ENCODE peak calls at places on chromosomes 16 and 17, in nine cellular contexts. L is ELF-1, E is GF-D8, Y is NCI-H1092, A is RPMI7951, N is H7, K is NCI-H69, T is Ammon's horn, I is HFFc6. P is an unnamed sample.

GRCh38 chr17:21285164-21286065 is 904 bp downstream of the MAP2K3 start:
- DNase-seq in L (peak), E (no peak), Y (no peak), A (peak), N (peak), K (peak), T (peak), I (peak), P (peak)

GRCh38 chr16:11792404-11793260 is 4.4 kb downstream of the ZC3H7A start:
- DNase-seq in L (no peak), E (no peak), Y (peak), A (no peak), N (no peak), K (peak), T (no peak), I (no peak), P (peak)

GRCh38 chr17:82217120-82217529 is 4.5 kb upstream of the CCDC57 start:
- DNase-seq in L (no peak), E (no peak), Y (no peak), A (peak), N (no peak), K (no peak), T (no peak), I (no peak), P (no peak)

GRCh38 chr17:33814852-33815251 is 440.2 kb upstream of the CCL2 start:
- DNase-seq in L (no peak), E (no peak), Y (no peak), A (no peak), N (no peak), K (no peak), T (no peak), I (no peak), P (no peak)

GRCh38 chr16:48378836-48379235 is 6.4 kb downstream of the SIAH1 start:
- DNase-seq in L (no peak), E (peak), Y (no peak), A (no peak), N (no peak), K (no peak), T (no peak), I (no peak), P (no peak)

GRCh38 chr17:43940630-43941029 is 1.6 kb downstream of the PPY start:
- DNase-seq in L (peak), E (no peak), Y (peak), A (peak), N (peak), K (peak), T (no peak), I (peak), P (peak)

GRCh38 chr17:45223541-45224528 is 2.1 kb downstream of the FMNL1 start:
- DNase-seq in L (no peak), E (no peak), Y (no peak), A (no peak), N (peak), K (peak), T (no peak), I (no peak), P (no peak)

GRCh38 chr16:89009343-89010209 is 32.6 kb upstream of the CBFA2T3 start:
- DNase-seq in L (peak), E (no peak), Y (no peak), A (no peak), N (peak), K (no peak), T (no peak), I (no peak), P (no peak)

GRCh38 chr16:61862221-61862620 is 174.0 kb downstream of the CDH8 start:
- DNase-seq in L (no peak), E (no peak), Y (no peak), A (no peak), N (no peak), K (peak), T (peak), I (no peak), P (no peak)

GRCh38 chr17:77596491-77597420 is 361.7 kb upstream of the TNRC6C start:
- DNase-seq in L (no peak), E (no peak), Y (no peak), A (no peak), N (no peak), K (no peak), T (no peak), I (no peak), P (no peak)

GRCh38 chr17:48678141-48678971 is 44.0 kb downstream of the PRAC1 start:
- DNase-seq in L (peak), E (no peak), Y (peak), A (peak), N (peak), K (peak), T (peak), I (peak), P (peak)

GRCh38 chr17:57557793-57558681 is 187.1 kb downstream of the CCDC182 start:
- DNase-seq in L (peak), E (no peak), Y (no peak), A (peak), N (no peak), K (no peak), T (no peak), I (peak), P (no peak)

P was measured in NCI-H146.